ENCODE peak calls at places on chromosomes 11 and 22, in eight cellular contexts. C is epithelial cell of esophagus, J is HFF-Myc, E is AG04450, Q is spleen, D is astrocyte of the spinal cord, N is ovary, Z is A549. L is an unnamed sample.

GRCh38 chr11:118174006-118174567 is 2.4 kb downstream of the SCN2B start:
- DNase-seq in C (no peak), J (no peak), E (no peak), Q (no peak), D (no peak), N (no peak), Z (no peak), L (no peak)

GRCh38 chr22:39209756-39210155 is 35.0 kb downstream of the PDGFB start:
- DNase-seq in C (no peak), J (no peak), E (no peak), Q (peak; percentile 41), D (no peak), N (no peak), Z (no peak), L (no peak)

GRCh38 chr22:45192701-45193187 is 29.0 kb downstream of the NUP50 start:
- DNase-seq in C (no peak), J (no peak), E (no peak), Q (peak; percentile 51), D (no peak), N (peak; percentile 66), Z (no peak), L (no peak)

GRCh38 chr11:80958414-80958813 is 1517.6 kb upstream of the TENM4 start:
- DNase-seq in C (peak; percentile 90), J (no peak), E (peak; percentile 4), Q (no peak), D (peak; percentile 40), N (no peak), Z (peak; percentile 4), L (peak; percentile 88)

GRCh38 chr22:36594569-36594968 is 65.6 kb upstream of the EIF3D start:
- DNase-seq in C (no peak), J (no peak), E (no peak), Q (no peak), D (no peak), N (no peak), Z (no peak), L (no peak)

GRCh38 chr11:59173964-59174663 is 2.2 kb downstream of the DTX4 start:
- DNase-seq in C (peak; percentile 91), J (no peak), E (no peak), Q (no peak), D (no peak), N (peak; percentile 51), Z (no peak), L (peak; percentile 19)

GRCh38 chr11:134350381-134350780 is 18.6 kb downstream of the GLB1L2 start:
- DNase-seq in C (no peak), J (no peak), E (no peak), Q (no peak), D (no peak), N (no peak), Z (no peak), L (no peak)

GRCh38 chr22:18060646-18061620 is 16.9 kb upstream of the PEX26 start:
- DNase-seq in C (peak; percentile 90), J (no peak), E (no peak), Q (peak; percentile 68), D (peak; percentile 19), N (no peak), Z (peak; percentile 80), L (peak; percentile 49)

GRCh38 chr11:74611369-74611861 is 19.0 kb downstream of the POLD3 start:
- DNase-seq in C (peak; percentile 73), J (no peak), E (peak; percentile 54), Q (no peak), D (peak; percentile 75), N (no peak), Z (peak; percentile 82), L (peak; percentile 95)

GRCh38 chr11:109040303-109040702 is 375.4 kb downstream of the DDX10 start:
- DNase-seq in C (no peak), J (no peak), E (no peak), Q (no peak), D (no peak), N (no peak), Z (peak; percentile 7), L (no peak)

GRCh38 chr11:103624708-103625623 is 411.5 kb upstream of the DDI1 start:
- DNase-seq in C (peak; percentile 92), J (peak; percentile 63), E (peak; percentile 84), Q (no peak), D (peak; percentile 89), N (no peak), Z (peak; percentile 97), L (peak; percentile 97)

GRCh38 chr22:44972363-44973083 is 37.3 kb downstream of the PHF21B start:
- DNase-seq in C (peak; percentile 55), J (no peak), E (no peak), Q (no peak), D (no peak), N (no peak), Z (no peak), L (no peak)

GRCh38 chr11:78465169-78465942 is 47.7 kb upstream of the GAB2 start:
- DNase-seq in C (no peak), J (no peak), E (no peak), Q (peak; percentile 86), D (no peak), N (no peak), Z (no peak), L (no peak)

GRCh38 chr11:19560156-19560555 is 152.5 kb upstream of the NAV2 start:
- DNase-seq in C (no peak), J (no peak), E (no peak), Q (no peak), D (no peak), N (no peak), Z (no peak), L (no peak)

GRCh38 chr22:25366408-25366807 is 147.0 kb downstream of the CRYBB2 start:
- DNase-seq in C (no peak), J (no peak), E (no peak), Q (no peak), D (no peak), N (no peak), Z (no peak), L (no peak)
- TF ChIP-seq CTCF in C (no peak), J (no peak), E (no peak), Q (no peak), D (no peak), N (no peak), Z (no peak), L (no peak)

GRCh38 chr11:2891901-2892214 is 6.3 kb upstream of the CDKN1C start:
- DNase-seq in C (no peak), J (no peak), E (no peak), Q (no peak), D (no peak), N (peak; percentile 85), Z (no peak), L (no peak)
- H3K4me3 ChIP-seq in C (peak overlapping the region; percentile 43), J (peak overlapping the region; percentile 52), E (peak overlapping the region; percentile 63), Q (peak overlapping the region; percentile 34), D (peak overlapping the region; percentile 42), N (peak overlapping the region; percentile 37), Z (peak overlapping the region; percentile 42), L (peak overlapping the region; percentile 58)

DNA sequence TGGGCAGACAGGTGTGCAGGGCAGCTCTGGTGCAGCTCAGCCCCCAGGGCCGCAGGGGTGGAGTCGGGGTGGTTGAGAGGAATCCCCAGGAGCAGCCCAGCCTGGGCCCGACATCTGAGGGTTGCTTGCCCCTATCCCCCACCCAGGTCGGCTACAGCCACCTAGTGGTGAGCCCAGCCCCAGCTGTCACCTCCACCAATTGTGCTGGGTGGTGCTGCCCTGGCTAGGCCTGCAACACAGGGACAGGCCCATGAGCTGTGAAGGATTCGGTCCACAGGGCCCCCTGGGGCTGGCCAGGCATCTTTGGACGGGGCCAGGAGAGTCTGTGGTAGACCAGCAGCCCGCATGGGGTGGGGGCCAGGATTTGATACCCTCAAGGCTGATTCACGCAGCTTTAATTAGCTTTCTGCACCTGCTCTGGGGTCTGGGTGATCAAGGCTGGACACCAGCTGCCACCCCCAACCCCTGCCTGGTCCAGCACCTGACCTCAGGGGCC is 29.5 kb downstream of the RTN4R start:
- DNase-seq in C (peak; percentile 34), J (no peak), E (no peak), Q (peak; percentile 89), D (no peak), N (peak; percentile 58), Z (peak; percentile 48), L (no peak)
- TF ChIP-seq CTCF in C (peak; percentile 54), J (peak; percentile 74), E (peak; percentile 39), Q (peak; percentile 63), D (peak; percentile 48), N (peak; percentile 13), Z (peak; percentile 39), L (peak; percentile 17)

DNA sequence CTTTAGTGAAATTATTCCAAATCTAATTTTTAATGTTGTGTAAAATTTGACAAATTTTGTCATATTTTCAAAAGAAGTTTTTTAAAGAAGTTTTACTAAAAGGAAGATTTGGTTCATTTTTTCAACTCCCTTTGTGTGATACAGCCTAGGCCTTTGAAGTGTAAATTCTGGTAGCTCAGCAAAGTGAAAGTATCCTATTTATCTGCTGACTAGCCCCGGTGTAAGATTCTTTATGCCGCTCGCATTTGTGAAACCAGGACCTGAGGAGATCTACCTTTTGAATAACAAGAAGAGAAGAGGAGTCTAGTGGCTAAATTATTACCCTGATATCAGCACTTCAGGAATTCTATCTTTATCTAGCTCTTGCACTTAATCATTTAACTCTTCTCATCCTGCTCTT is 177.4 kb downstream of the JRKL start:
- DNase-seq in C (no peak), J (no peak), E (no peak), Q (no peak), D (peak; percentile 36), N (no peak), Z (no peak), L (no peak)
- H3K4me3 ChIP-seq in C (no peak overlapping the region), J (no peak overlapping the region), E (no peak overlapping the region), Q (no peak overlapping the region), D (no peak overlapping the region), N (no peak overlapping the region), Z (no peak overlapping the region), L (no peak overlapping the region)

GRCh38 chr22:19719055-19719482 is 4.3 kb upstream of the GP1BB start:
- DNase-seq in C (no peak), J (no peak), E (no peak), Q (no peak), D (no peak), N (peak; percentile 72), Z (no peak), L (no peak)
- TF ChIP-seq CTCF in C (no peak), J (no peak), E (no peak), Q (no peak), D (no peak), N (no peak), Z (no peak), L (no peak)

L was measured in AG10803.